ENCODE peak calls at places on chromosomes 7 and 10, in seven cellular contexts. U is heart left ventricle, W is HFF-Myc, H is suprapubic skin, C is IMR-90, R is hepatocyte, F is HepG2. O is an unnamed sample.

GRCh38 chr7:50791921-50792341 is 9.2 kb upstream of the GRB10 start:
- DNase-seq in U (no peak), F (peak), H (no peak), W (no peak), R (peak), C (peak), O (no peak)

GRCh38 chr7:23261843-23262452 is 15.4 kb downstream of the GPNMB start:
- DNase-seq in W (no peak), F (peak), U (peak), H (no peak), R (peak), C (peak), O (peak)

GRCh38 chr10:51716981-51717380 is 17.6 kb upstream of the CSTF2T start:
- DNase-seq in C (peak), U (no peak), R (no peak), W (no peak), H (no peak), F (no peak), O (no peak)

GRCh38 chr10:130206216-130206737 is 70.1 kb downstream of the GLRX3 start:
- DNase-seq in C (no peak), H (no peak), R (no peak), W (no peak), F (no peak), U (no peak), O (no peak)

GRCh38 chr7:66460921-66461361 is 167.7 kb upstream of the KCTD7 start:
- DNase-seq in R (no peak), U (no peak), W (no peak), C (no peak), H (no peak), F (no peak), O (no peak)

GRCh38 chr10:1267148-1267547 is 211.0 kb downstream of the WDR37 start:
- DNase-seq in H (no peak), R (no peak), W (no peak), C (no peak), U (no peak), F (no peak), O (no peak)

GRCh38 chr10:16381083-16381482 is 55.7 kb upstream of the PTER start:
- DNase-seq in W (peak), U (no peak), F (peak), C (no peak), H (no peak), R (peak), O (no peak)

GRCh38 chr10:3107426-3107961 is 40.1 kb downstream of the PFKP start:
- DNase-seq in U (peak), F (no peak), H (no peak), R (no peak), W (no peak), C (peak), O (peak)

GRCh38 chr10:121570316-121570715 is 27.9 kb downstream of the FGFR2 start:
- DNase-seq in R (no peak), U (no peak), F (peak), C (no peak), W (no peak), H (no peak), O (no peak)

GRCh38 chr10:104472505-104472904 is 118.9 kb downstream of the CFAP58 start:
- DNase-seq in H (no peak), U (no peak), F (no peak), W (no peak), R (no peak), C (peak), O (no peak)

GRCh38 chr10:88934900-88935672 is 17.5 kb downstream of the ACTA2 start:
- DNase-seq in W (no peak), U (peak), R (peak), C (peak), H (no peak), F (peak), O (peak)